ENCODE peak calls at places on chromosome 11, in four cellular contexts. K is AG09319; M is CD8-positive, alpha-beta T cell; Z is lower leg skin. E is an unnamed sample.
A peak's percentile ranks its signal among the peaks of the same experiment; 100 is the strongest.

GRCh38 chr11:16843307-16843706 is 104.9 kb downstream of the C11orf58 start:
- DNase-seq in M (no peak), Z (no peak), K (no peak), E (peak; percentile 64)

GRCh38 chr11:1667906-1668305 is 29.1 kb upstream of the KRTAP5-6 start:
- DNase-seq in M (no peak), Z (peak; percentile 77), K (no peak), E (no peak)

GRCh38 chr11:83659466-83659865 is 373.3 kb upstream of the CCDC90B start:
- DNase-seq in Z (no peak), K (no peak), M (no peak), E (no peak)

GRCh38 chr11:16891964-16892363 is 122.2 kb downstream of the PLEKHA7 start:
- DNase-seq in M (no peak), Z (no peak), K (peak; percentile 25), E (no peak)

GRCh38 chr11:11569936-11570491 is 51.8 kb downstream of the GALNT18 start:
- DNase-seq in K (no peak), M (no peak), Z (peak; percentile 88), E (peak; percentile 69)

GRCh38 chr11:16049611-16050010 is 306.7 kb downstream of the SOX6 start:
- DNase-seq in K (no peak), Z (no peak), M (no peak), E (no peak)

GRCh38 chr11:118608268-118609214 is 1.1 kb downstream of the PHLDB1 start:
- DNase-seq in Z (peak; percentile 96), K (peak; percentile 73), M (peak; percentile 81), E (peak; percentile 42)

GRCh38 chr11:11148104-11148509 is 204.9 kb downstream of the CSNK2A3 start:
- DNase-seq in K (peak; percentile 74), M (no peak), Z (peak; percentile 92), E (peak; percentile 50)

GRCh38 chr11:88418508-88418907 is 81.0 kb upstream of the CTSC start:
- DNase-seq in K (no peak), M (no peak), Z (no peak), E (no peak)

GRCh38 chr11:94946812-94947211 is 26.5 kb downstream of the CWC15 start:
- DNase-seq in Z (no peak), K (no peak), M (no peak), E (no peak)

GRCh38 chr11:119101367-119101758 is 290 bp downstream of the DPAGT1 start:
- DNase-seq in M (no peak), K (no peak), Z (no peak), E (peak; percentile 41)

GRCh38 chr11:44572884-44573283 is 7.4 kb downstream of the CD82 start:
- DNase-seq in M (no peak), K (no peak), Z (no peak), E (no peak)

GRCh38 chr11:102390667-102391449 is 43.8 kb downstream of the BIRC2 start:
- DNase-seq in K (peak; percentile 31), Z (no peak), M (peak; percentile 58), E (peak; percentile 71)

GRCh38 chr11:86106916-86107315 is 38.0 kb upstream of the PICALM start:
- DNase-seq in K (no peak), Z (no peak), M (no peak), E (no peak)

GRCh38 chr11:78851883-78852586 is 277.4 kb upstream of the NARS2 start:
- DNase-seq in K (no peak), Z (no peak), M (no peak), E (no peak)

GRCh38 chr11:21415566-21415965 is 746.2 kb downstream of the NELL1 start:
- DNase-seq in K (no peak), M (no peak), Z (no peak), E (no peak)

GRCh38 chr11:88188251-88189030 is 13.2 kb upstream of the RAB38 start:
- DNase-seq in M (no peak), K (no peak), Z (no peak), E (no peak)

GRCh38 chr11:70587095-70587389 is 188.7 kb downstream of the CTTN start:
- DNase-seq in M (no peak), Z (no peak), K (no peak), E (no peak)

GRCh38 chr11:79026803-79027445 is 413.9 kb downstream of the TENM4 start:
- DNase-seq in M (no peak), Z (no peak), K (no peak), E (no peak)

GRCh38 chr11:65489706-65490310 is 9.0 kb upstream of the MALAT1 start:
- DNase-seq in K (no peak), Z (peak; percentile 85), M (no peak), E (no peak)

DNA sequence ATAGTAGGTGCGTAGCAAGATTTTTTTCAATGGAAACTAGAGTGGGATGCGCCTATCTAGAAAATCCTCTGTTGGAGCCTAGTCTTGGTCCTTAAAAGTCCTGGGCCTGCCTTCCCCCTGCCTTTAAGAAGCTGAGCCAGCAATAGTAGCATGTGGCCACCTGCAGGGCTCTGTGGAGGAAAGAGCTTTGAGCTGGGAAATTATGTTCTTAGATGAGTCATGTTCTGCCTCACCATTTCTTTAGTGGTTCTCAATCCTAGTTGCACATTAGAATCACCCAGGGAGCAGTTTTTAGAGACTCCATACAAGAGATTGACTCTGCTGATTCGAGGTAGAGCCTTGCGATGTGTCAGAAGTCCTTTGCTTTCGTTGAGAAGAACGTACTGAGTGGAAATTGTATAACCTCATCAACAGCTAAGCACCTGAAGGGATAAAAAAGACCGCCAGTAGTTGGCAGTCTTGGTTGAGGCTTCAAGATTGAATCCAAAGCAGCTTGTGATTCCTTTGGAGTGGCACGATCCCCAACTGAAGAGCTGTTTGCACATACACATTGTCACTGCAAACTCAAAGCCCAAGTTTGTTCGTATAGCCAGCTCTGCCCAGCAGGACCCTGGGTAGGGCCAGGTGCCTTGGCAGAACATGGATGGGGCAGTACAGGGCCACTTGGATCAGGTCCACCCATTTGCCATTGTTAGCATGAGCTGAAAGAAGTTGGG is 133.3 kb downstream of the COMMD9 start:
- DNase-seq in Z (no peak), K (no peak), M (no peak), E (peak; percentile 49)
- TF ChIP-seq CTCF in Z (no peak), K (no peak), M (no peak), E (no peak)

GRCh38 chr11:120715239-120715638 is 203.7 kb downstream of the GRIK4 start:
- DNase-seq in Z (no peak), K (no peak), M (no peak), E (no peak)
- TF ChIP-seq CTCF in Z (no peak), K (peak; percentile 60), M (no peak), E (peak; percentile 42)

GRCh38 chr11:66867425-66868040 is 10.7 kb downstream of the LRFN4 start:
- DNase-seq in M (no peak), K (no peak), Z (no peak), E (no peak)

GRCh38 chr11:66866420-66867010 is 9.7 kb downstream of the LRFN4 start:
- DNase-seq in M (no peak), K (no peak), Z (no peak), E (no peak)

GRCh38 chr11:66864172-66864901 is 7.5 kb downstream of the LRFN4 start:
- DNase-seq in M (no peak), Z (no peak), K (no peak), E (no peak)

GRCh38 chr11:66864924-66865697 is 8.2 kb downstream of the LRFN4 start:
- DNase-seq in Z (no peak), M (no peak), K (no peak), E (no peak)

DNA sequence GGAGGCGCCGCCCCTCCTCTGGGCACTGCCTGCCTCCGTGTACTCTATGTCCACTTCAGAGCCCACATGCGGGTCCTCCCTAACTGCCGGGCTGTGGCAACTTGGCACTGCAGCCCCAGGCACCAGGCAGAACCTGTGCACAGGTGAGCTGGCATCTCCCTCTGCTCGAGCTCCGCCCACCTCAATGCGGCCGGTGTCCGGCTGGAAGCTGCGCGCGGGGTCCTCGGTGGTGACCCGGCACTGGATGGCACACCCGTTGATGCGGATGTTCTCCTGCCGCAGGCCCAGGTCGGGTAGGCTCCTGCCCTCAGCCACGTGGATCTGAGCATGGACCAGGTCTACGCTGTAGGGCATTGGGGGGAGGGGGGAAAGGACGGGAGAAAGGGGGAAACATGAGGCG is 9.1 kb downstream of the LRFN4 start:
- DNase-seq in K (no peak), M (no peak), Z (no peak), E (no peak)
- TF ChIP-seq CTCF in K (no peak), M (no peak), Z (no peak), E (no peak)

DNA sequence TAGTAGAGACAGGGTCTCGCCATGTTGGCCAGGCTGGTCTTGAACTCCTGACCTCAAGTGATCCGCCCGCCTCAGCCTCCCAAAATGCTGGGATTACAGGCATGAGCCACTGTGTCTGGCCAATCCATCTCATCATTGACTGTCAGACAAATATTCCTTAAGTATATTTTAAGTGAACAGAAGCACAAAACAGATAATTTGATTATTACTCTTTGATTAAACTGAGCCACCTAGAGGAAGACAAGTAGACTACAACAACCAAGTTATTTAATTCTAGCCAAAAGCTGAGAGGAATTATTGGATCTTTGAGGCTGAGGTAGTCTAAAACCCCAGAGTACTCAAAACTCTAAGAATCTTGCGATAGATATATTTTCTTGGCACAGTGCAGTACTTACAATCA is 1.2 kb downstream of the ACRV1 start:
- DNase-seq in Z (no peak), K (no peak), M (no peak), E (no peak)
- TF ChIP-seq CTCF in Z (no peak), K (peak; percentile 10), M (no peak), E (no peak)

GRCh38 chr11:47410404-47411264 is 2.2 kb downstream of the SLC39A13 start:
- DNase-seq in K (no peak), Z (no peak), M (no peak), E (no peak)

GRCh38 chr11:47407746-47408590 is at the start of gene SLC39A13:
- DNase-seq in Z (peak; percentile 98), K (peak; percentile 95), M (peak; percentile 90), E (peak; percentile 91)

GRCh38 chr11:47409440-47410403 is 1.3 kb downstream of the SLC39A13 start:
- DNase-seq in Z (no peak), M (no peak), K (no peak), E (peak; percentile 66)

GRCh38 chr11:47406896-47407745 is 1.3 kb upstream of the SLC39A13 start:
- DNase-seq in K (no peak), M (no peak), Z (no peak), E (no peak)

GRCh38 chr11:47408598-47409439 is 429 bp downstream of the SLC39A13 start:
- DNase-seq in M (no peak), Z (no peak), K (peak; percentile 31), E (peak; percentile 78)
- TF ChIP-seq CTCF in M (no peak), Z (no peak), K (no peak), E (no peak)

E was measured in MCF 10A.